ENCODE peak calls at places on chromosomes 7 and 10, in nine cellular contexts. One of them, this sample, is unnamed.

GRCh38 chr7:6644728-6645127 is 7.6 kb downstream of the ZNF316 start:
- DNase-seq in IMR-90: no peak
- DNase-seq in HCT116: no peak
- DNase-seq in esophagus squamous epithelium: no peak
- DNase-seq in GM12891: no peak
- DNase-seq in transverse colon: no peak
- DNase-seq in stomach: no peak
- DNase-seq in testis: no peak
- DNase-seq in tibial nerve: no peak
- DNase-seq in this sample: no peak

GRCh38 chr10:3166496-3167290 is 5.9 kb downstream of the PITRM1 start:
- DNase-seq in IMR-90: no peak
- DNase-seq in HCT116: no peak
- DNase-seq in esophagus squamous epithelium: no peak
- DNase-seq in GM12891: no peak
- DNase-seq in transverse colon: no peak
- DNase-seq in stomach: no peak
- DNase-seq in testis: no peak
- DNase-seq in tibial nerve: no peak
- DNase-seq in this sample: no peak

GRCh38 chr10:77741746-77742145 is 104.1 kb upstream of the KCNMA1 start:
- DNase-seq in IMR-90: peak
- DNase-seq in HCT116: no peak
- DNase-seq in esophagus squamous epithelium: no peak
- DNase-seq in GM12891: no peak
- DNase-seq in transverse colon: no peak
- DNase-seq in stomach: no peak
- DNase-seq in testis: no peak
- DNase-seq in tibial nerve: no peak
- DNase-seq in this sample: no peak

GRCh38 chr10:78188459-78188858 is 154.8 kb downstream of the RPS24 start:
- DNase-seq in IMR-90: no peak
- DNase-seq in HCT116: no peak
- DNase-seq in esophagus squamous epithelium: no peak
- DNase-seq in GM12891: no peak
- DNase-seq in transverse colon: no peak
- DNase-seq in stomach: no peak
- DNase-seq in testis: no peak
- DNase-seq in tibial nerve: no peak
- DNase-seq in this sample: no peak

GRCh38 chr10:51321300-51321699 is 247.0 kb downstream of the PRKG1 start:
- DNase-seq in IMR-90: no peak
- DNase-seq in HCT116: no peak
- DNase-seq in esophagus squamous epithelium: no peak
- DNase-seq in GM12891: no peak
- DNase-seq in transverse colon: no peak
- DNase-seq in stomach: no peak
- DNase-seq in testis: no peak
- DNase-seq in tibial nerve: no peak
- DNase-seq in this sample: no peak

GRCh38 chr10:7193369-7193768 is 217.5 kb downstream of the SFMBT2 start:
- DNase-seq in IMR-90: no peak
- DNase-seq in HCT116: no peak
- DNase-seq in esophagus squamous epithelium: no peak
- DNase-seq in GM12891: no peak
- DNase-seq in transverse colon: no peak
- DNase-seq in stomach: no peak
- DNase-seq in testis: no peak
- DNase-seq in tibial nerve: no peak
- DNase-seq in this sample: no peak

GRCh38 chr7:31782411-31782991 is 95.5 kb downstream of the PPP1R17 start:
- DNase-seq in IMR-90: peak
- DNase-seq in HCT116: peak
- DNase-seq in esophagus squamous epithelium: no peak
- DNase-seq in GM12891: peak
- DNase-seq in transverse colon: no peak
- DNase-seq in stomach: no peak
- DNase-seq in testis: peak
- DNase-seq in tibial nerve: no peak
- DNase-seq in this sample: peak

GRCh38 chr10:17782921-17783665 is 26.1 kb upstream of the MRC1 start:
- DNase-seq in IMR-90: peak
- DNase-seq in HCT116: no peak
- DNase-seq in esophagus squamous epithelium: no peak
- DNase-seq in GM12891: no peak
- DNase-seq in transverse colon: no peak
- DNase-seq in stomach: peak
- DNase-seq in testis: no peak
- DNase-seq in tibial nerve: no peak
- DNase-seq in this sample: peak

GRCh38 chr7:5596046-5596895 is 172.6 kb upstream of the TNRC18 start:
- DNase-seq in IMR-90: peak
- DNase-seq in HCT116: peak
- DNase-seq in esophagus squamous epithelium: no peak
- DNase-seq in GM12891: peak
- DNase-seq in transverse colon: peak
- DNase-seq in stomach: peak
- DNase-seq in testis: peak
- DNase-seq in tibial nerve: peak
- DNase-seq in this sample: peak

GRCh38 chr7:38102486-38102885 is 75.6 kb upstream of the STARD3NL start:
- DNase-seq in IMR-90: peak
- DNase-seq in HCT116: no peak
- DNase-seq in esophagus squamous epithelium: no peak
- DNase-seq in GM12891: no peak
- DNase-seq in transverse colon: no peak
- DNase-seq in stomach: no peak
- DNase-seq in testis: no peak
- DNase-seq in tibial nerve: no peak
- DNase-seq in this sample: no peak

GRCh38 chr10:70404906-70405824 is 1.2 kb downstream of the EIF4EBP2 start:
- DNase-seq in IMR-90: peak
- DNase-seq in HCT116: no peak
- DNase-seq in esophagus squamous epithelium: no peak
- DNase-seq in GM12891: no peak
- DNase-seq in transverse colon: peak
- DNase-seq in stomach: peak
- DNase-seq in testis: peak
- DNase-seq in tibial nerve: peak
- DNase-seq in this sample: peak

GRCh38 chr10:63578501-63578900 is 57.3 kb downstream of the REEP3 start:
- DNase-seq in IMR-90: no peak
- DNase-seq in HCT116: no peak
- DNase-seq in esophagus squamous epithelium: no peak
- DNase-seq in GM12891: no peak
- DNase-seq in transverse colon: no peak
- DNase-seq in stomach: no peak
- DNase-seq in testis: no peak
- DNase-seq in tibial nerve: no peak
- DNase-seq in this sample: no peak

GRCh38 chr10:60352105-60352504 is 37.6 kb downstream of the ANK3 start:
- DNase-seq in IMR-90: no peak
- DNase-seq in HCT116: no peak
- DNase-seq in esophagus squamous epithelium: no peak
- DNase-seq in GM12891: no peak
- DNase-seq in transverse colon: no peak
- DNase-seq in stomach: no peak
- DNase-seq in testis: no peak
- DNase-seq in tibial nerve: no peak
- DNase-seq in this sample: no peak

GRCh38 chr7:70923086-70923845 is 208.7 kb upstream of the GALNT17 start:
- DNase-seq in IMR-90: no peak
- DNase-seq in HCT116: no peak
- DNase-seq in esophagus squamous epithelium: no peak
- DNase-seq in GM12891: no peak
- DNase-seq in transverse colon: no peak
- DNase-seq in stomach: no peak
- DNase-seq in testis: no peak
- DNase-seq in tibial nerve: no peak
- DNase-seq in this sample: no peak

GRCh38 chr7:81725496-81726117 is 44.2 kb downstream of the HGF start:
- DNase-seq in IMR-90: peak
- DNase-seq in HCT116: no peak
- DNase-seq in esophagus squamous epithelium: no peak
- DNase-seq in GM12891: no peak
- DNase-seq in transverse colon: no peak
- DNase-seq in stomach: no peak
- DNase-seq in testis: no peak
- DNase-seq in tibial nerve: no peak
- DNase-seq in this sample: peak

GRCh38 chr7:71235263-71235662 is 103.3 kb downstream of the GALNT17 start:
- DNase-seq in IMR-90: no peak
- DNase-seq in HCT116: no peak
- DNase-seq in esophagus squamous epithelium: no peak
- DNase-seq in GM12891: no peak
- DNase-seq in transverse colon: no peak
- DNase-seq in stomach: no peak
- DNase-seq in testis: no peak
- DNase-seq in tibial nerve: no peak
- DNase-seq in this sample: no peak

GRCh38 chr7:69825031-69825681 is 226.9 kb downstream of the AUTS2 start:
- DNase-seq in IMR-90: no peak
- DNase-seq in HCT116: no peak
- DNase-seq in esophagus squamous epithelium: no peak
- DNase-seq in GM12891: no peak
- DNase-seq in transverse colon: no peak
- DNase-seq in stomach: no peak
- DNase-seq in testis: no peak
- DNase-seq in tibial nerve: no peak
- DNase-seq in this sample: no peak

GRCh38 chr10:87916515-87916914 is 53.1 kb downstream of the PTEN start:
- DNase-seq in IMR-90: no peak
- DNase-seq in HCT116: no peak
- DNase-seq in esophagus squamous epithelium: no peak
- DNase-seq in GM12891: no peak
- DNase-seq in transverse colon: no peak
- DNase-seq in stomach: no peak
- DNase-seq in testis: no peak
- DNase-seq in tibial nerve: no peak
- DNase-seq in this sample: no peak

GRCh38 chr10:124322191-124322980 is 96.3 kb downstream of the OAT start:
- DNase-seq in IMR-90: no peak
- DNase-seq in HCT116: no peak
- DNase-seq in esophagus squamous epithelium: no peak
- DNase-seq in GM12891: no peak
- DNase-seq in transverse colon: no peak
- DNase-seq in stomach: no peak
- DNase-seq in testis: no peak
- DNase-seq in tibial nerve: no peak
- DNase-seq in this sample: no peak

GRCh38 chr10:88456730-88457129 is 126.4 kb downstream of the RNLS start:
- DNase-seq in IMR-90: peak
- DNase-seq in HCT116: no peak
- DNase-seq in esophagus squamous epithelium: no peak
- DNase-seq in GM12891: no peak
- DNase-seq in transverse colon: no peak
- DNase-seq in stomach: no peak
- DNase-seq in testis: no peak
- DNase-seq in tibial nerve: no peak
- DNase-seq in this sample: no peak

GRCh38 chr7:135147899-135148721 is at the start of gene TMEM140:
- DNase-seq in IMR-90: peak
- DNase-seq in HCT116: no peak
- DNase-seq in esophagus squamous epithelium: no peak
- DNase-seq in GM12891: no peak
- DNase-seq in transverse colon: peak
- DNase-seq in stomach: peak
- DNase-seq in testis: peak
- DNase-seq in tibial nerve: peak
- DNase-seq in this sample: no peak
- TF ChIP-seq POLR2A in IMR-90: no peak
- TF ChIP-seq POLR2A in HCT116: no peak
- TF ChIP-seq POLR2A in esophagus squamous epithelium: peak
- TF ChIP-seq POLR2A in GM12891: peak
- TF ChIP-seq POLR2A in transverse colon: peak
- TF ChIP-seq POLR2A in stomach: no peak
- TF ChIP-seq POLR2A in testis: no peak
- TF ChIP-seq POLR2A in tibial nerve: peak
- TF ChIP-seq POLR2A in this sample: no peak

DNA sequence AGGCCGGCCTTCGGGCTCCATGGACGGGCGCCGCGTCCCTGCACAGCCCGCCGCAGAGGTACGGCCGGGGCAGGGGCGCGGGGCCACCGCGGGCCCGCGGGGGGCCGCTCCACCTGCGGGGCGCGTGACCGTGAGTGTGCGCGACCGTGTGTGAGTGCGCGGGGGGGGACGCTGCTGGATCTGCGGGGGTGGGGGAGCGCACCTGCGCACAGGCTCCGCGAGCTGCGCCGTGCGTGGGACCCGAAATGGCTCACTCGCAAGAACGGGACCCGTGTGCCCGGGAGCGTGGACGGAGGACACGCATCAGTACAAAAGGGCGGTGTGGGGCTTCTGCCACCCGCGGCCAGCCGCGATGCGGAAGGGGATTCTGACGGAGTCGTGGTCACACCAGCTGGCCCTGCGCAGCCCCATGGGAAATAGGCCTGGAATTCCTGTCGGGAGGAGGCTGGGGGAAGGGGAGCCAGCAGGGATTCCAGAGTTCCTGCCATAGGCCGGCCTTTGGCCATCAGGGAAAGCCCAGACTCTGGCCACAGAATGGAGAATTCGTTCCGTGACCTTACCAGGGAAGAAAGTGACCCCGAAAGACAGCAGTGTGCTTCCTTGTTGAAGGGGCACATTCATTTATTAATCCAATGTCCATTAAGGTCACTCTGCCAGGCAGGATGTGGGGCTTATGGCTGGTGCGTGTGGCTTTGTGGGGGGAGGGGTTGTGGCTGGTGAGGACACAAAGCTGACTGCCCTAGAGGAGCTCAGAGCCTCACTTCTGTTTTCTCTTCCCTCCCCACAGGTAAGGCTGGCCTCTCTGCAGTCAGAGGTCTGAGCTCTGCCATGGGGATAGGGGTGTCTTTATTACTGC is 490 bp downstream of the REPIN1 start:
- DNase-seq in IMR-90: peak
- DNase-seq in HCT116: peak
- DNase-seq in esophagus squamous epithelium: no peak
- DNase-seq in GM12891: peak
- DNase-seq in transverse colon: peak
- DNase-seq in stomach: peak
- DNase-seq in testis: peak
- DNase-seq in tibial nerve: peak
- DNase-seq in this sample: peak
- TF ChIP-seq POLR2A in IMR-90: peak
- TF ChIP-seq POLR2A in HCT116: no peak
- TF ChIP-seq POLR2A in esophagus squamous epithelium: no peak
- TF ChIP-seq POLR2A in GM12891: peak
- TF ChIP-seq POLR2A in transverse colon: peak
- TF ChIP-seq POLR2A in stomach: no peak
- TF ChIP-seq POLR2A in testis: no peak
- TF ChIP-seq POLR2A in tibial nerve: no peak
- TF ChIP-seq POLR2A in this sample: peak

GRCh38 chr10:133308431-133309110 is at the start of the genes TUBGCP2 and ZNF511:
- DNase-seq in IMR-90: peak
- DNase-seq in HCT116: no peak
- DNase-seq in esophagus squamous epithelium: no peak
- DNase-seq in GM12891: peak
- DNase-seq in transverse colon: peak
- DNase-seq in stomach: peak
- DNase-seq in testis: peak
- DNase-seq in tibial nerve: peak
- DNase-seq in this sample: peak
- TF ChIP-seq POLR2A in IMR-90: peak
- TF ChIP-seq POLR2A in HCT116: no peak
- TF ChIP-seq POLR2A in esophagus squamous epithelium: peak
- TF ChIP-seq POLR2A in GM12891: peak
- TF ChIP-seq POLR2A in transverse colon: peak
- TF ChIP-seq POLR2A in stomach: no peak
- TF ChIP-seq POLR2A in testis: no peak
- TF ChIP-seq POLR2A in tibial nerve: no peak
- TF ChIP-seq POLR2A in this sample: peak

GRCh38 chr7:149144996-149145850 is 2.0 kb upstream of the ZNF398 start:
- DNase-seq in IMR-90: no peak
- DNase-seq in HCT116: peak
- DNase-seq in esophagus squamous epithelium: no peak
- DNase-seq in GM12891: no peak
- DNase-seq in transverse colon: no peak
- DNase-seq in stomach: no peak
- DNase-seq in testis: no peak
- DNase-seq in tibial nerve: no peak
- DNase-seq in this sample: no peak
- TF ChIP-seq POLR2A in IMR-90: no peak
- TF ChIP-seq POLR2A in HCT116: no peak
- TF ChIP-seq POLR2A in esophagus squamous epithelium: no peak
- TF ChIP-seq POLR2A in GM12891: no peak
- TF ChIP-seq POLR2A in transverse colon: no peak
- TF ChIP-seq POLR2A in stomach: no peak
- TF ChIP-seq POLR2A in testis: no peak
- TF ChIP-seq POLR2A in tibial nerve: no peak
- TF ChIP-seq POLR2A in this sample: no peak